ENCODE peak calls at places on chromosomes 7 and 10, in four cellular contexts. One of them, this sample, is unnamed. For H3K4me1, the result is how much of the 10 kb centered on the place peaks cover.

GRCh38 chr7:110759069-110759468 is 331.9 kb upstream of the LRRN3 start:
- ATAC-seq in A549: no peak
- ATAC-seq in K562: peak
- ATAC-seq in HepG2: no peak
- ATAC-seq in this sample: no peak

GRCh38 chr10:4046030-4046429 is 261.0 kb upstream of the KLF6 start:
- ATAC-seq in A549: no peak
- ATAC-seq in K562: no peak
- ATAC-seq in HepG2: no peak
- ATAC-seq in this sample: no peak

GRCh38 chr7:4712371-4713182 is 30.5 kb downstream of the FOXK1 start:
- ATAC-seq in A549: peak
- ATAC-seq in K562: peak
- ATAC-seq in HepG2: peak
- ATAC-seq in this sample: no peak

GRCh38 chr7:34758111-34758601 is 100.1 kb downstream of the NPSR1 start:
- ATAC-seq in A549: no peak
- ATAC-seq in K562: no peak
- ATAC-seq in HepG2: peak
- ATAC-seq in this sample: no peak

GRCh38 chr10:114031113-114031512 is 12.6 kb upstream of the ADRB1 start:
- ATAC-seq in A549: no peak
- ATAC-seq in K562: no peak
- ATAC-seq in HepG2: no peak
- ATAC-seq in this sample: no peak

GRCh38 chr7:116863168-116863670 is 832 bp downstream of the CAPZA2 start:
- ATAC-seq in A549: peak
- ATAC-seq in K562: peak
- ATAC-seq in HepG2: peak
- ATAC-seq in this sample: no peak

GRCh38 chr7:33614357-33615132 is 290.8 kb upstream of the BMPER start:
- ATAC-seq in A549: no peak
- ATAC-seq in K562: no peak
- ATAC-seq in HepG2: no peak
- ATAC-seq in this sample: no peak

GRCh38 chr10:4775808-4776207 is 50.2 kb upstream of the AKR1E2 start:
- ATAC-seq in A549: peak
- ATAC-seq in K562: no peak
- ATAC-seq in HepG2: no peak
- ATAC-seq in this sample: no peak

GRCh38 chr10:93515071-93515962 is 18.9 kb downstream of the CEP55 start:
- ATAC-seq in A549: no peak
- ATAC-seq in K562: no peak
- ATAC-seq in HepG2: no peak
- ATAC-seq in this sample: peak

GRCh38 chr7:73683056-73683915 is at the start of the genes BUD23 and DNAJC30:
- ATAC-seq in A549: peak
- ATAC-seq in K562: peak
- ATAC-seq in HepG2: peak
- ATAC-seq in this sample: peak

GRCh38 chr7:47281966-47282643 is 299.8 kb downstream of the TNS3 start:
- ATAC-seq in A549: no peak
- ATAC-seq in K562: no peak
- ATAC-seq in HepG2: no peak
- ATAC-seq in this sample: no peak

DNA sequence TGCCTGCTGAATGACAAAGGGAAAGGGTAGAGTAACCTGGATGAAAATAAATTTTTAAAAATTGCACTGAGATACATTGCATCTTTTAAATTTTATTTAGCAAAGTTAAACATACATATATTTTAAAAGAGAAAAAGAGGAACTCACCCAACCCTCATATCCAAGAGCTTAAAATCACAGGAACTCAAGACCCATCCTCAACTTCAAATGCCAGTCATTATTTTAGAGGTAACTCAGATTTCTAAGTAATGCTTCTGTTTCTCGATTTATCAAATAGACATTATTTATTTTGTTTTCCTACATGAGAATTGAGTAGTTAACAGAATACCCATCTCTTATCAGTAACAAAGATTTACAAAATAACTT is 32.4 kb upstream of the KMT2E start:
- ATAC-seq in A549: no peak
- ATAC-seq in K562: no peak
- ATAC-seq in HepG2: no peak
- ATAC-seq in this sample: no peak
- H3K4me1 ChIP-seq in A549: under half
- H3K4me1 ChIP-seq in K562: under half
- H3K4me1 ChIP-seq in HepG2: under half
- H3K4me1 ChIP-seq in this sample: half or more

DNA sequence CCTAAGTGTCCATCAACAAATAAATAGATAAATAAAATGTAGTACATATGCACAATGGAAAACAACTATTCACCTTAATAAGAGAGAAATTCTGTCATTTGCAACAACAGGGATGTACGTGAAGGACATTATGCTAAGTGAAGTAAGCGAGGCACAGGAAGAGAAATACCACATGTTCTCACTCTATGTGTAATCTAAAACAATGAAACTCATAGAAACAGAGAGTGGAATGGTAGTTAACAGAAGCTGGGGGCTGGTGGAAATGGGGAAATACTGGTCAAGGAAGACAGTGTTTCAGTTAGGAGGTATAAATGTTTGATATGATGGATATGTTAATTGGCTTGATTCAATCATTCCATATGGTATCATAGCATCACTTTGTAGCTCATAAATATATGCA is 43.1 kb downstream of the ARL4A start:
- ATAC-seq in A549: no peak
- ATAC-seq in K562: no peak
- ATAC-seq in HepG2: no peak
- ATAC-seq in this sample: no peak
- TF ChIP-seq EP300 in A549: no peak
- TF ChIP-seq EP300 in K562: no peak
- TF ChIP-seq EP300 in HepG2: no peak
- TF ChIP-seq EP300 in this sample: no peak

DNA sequence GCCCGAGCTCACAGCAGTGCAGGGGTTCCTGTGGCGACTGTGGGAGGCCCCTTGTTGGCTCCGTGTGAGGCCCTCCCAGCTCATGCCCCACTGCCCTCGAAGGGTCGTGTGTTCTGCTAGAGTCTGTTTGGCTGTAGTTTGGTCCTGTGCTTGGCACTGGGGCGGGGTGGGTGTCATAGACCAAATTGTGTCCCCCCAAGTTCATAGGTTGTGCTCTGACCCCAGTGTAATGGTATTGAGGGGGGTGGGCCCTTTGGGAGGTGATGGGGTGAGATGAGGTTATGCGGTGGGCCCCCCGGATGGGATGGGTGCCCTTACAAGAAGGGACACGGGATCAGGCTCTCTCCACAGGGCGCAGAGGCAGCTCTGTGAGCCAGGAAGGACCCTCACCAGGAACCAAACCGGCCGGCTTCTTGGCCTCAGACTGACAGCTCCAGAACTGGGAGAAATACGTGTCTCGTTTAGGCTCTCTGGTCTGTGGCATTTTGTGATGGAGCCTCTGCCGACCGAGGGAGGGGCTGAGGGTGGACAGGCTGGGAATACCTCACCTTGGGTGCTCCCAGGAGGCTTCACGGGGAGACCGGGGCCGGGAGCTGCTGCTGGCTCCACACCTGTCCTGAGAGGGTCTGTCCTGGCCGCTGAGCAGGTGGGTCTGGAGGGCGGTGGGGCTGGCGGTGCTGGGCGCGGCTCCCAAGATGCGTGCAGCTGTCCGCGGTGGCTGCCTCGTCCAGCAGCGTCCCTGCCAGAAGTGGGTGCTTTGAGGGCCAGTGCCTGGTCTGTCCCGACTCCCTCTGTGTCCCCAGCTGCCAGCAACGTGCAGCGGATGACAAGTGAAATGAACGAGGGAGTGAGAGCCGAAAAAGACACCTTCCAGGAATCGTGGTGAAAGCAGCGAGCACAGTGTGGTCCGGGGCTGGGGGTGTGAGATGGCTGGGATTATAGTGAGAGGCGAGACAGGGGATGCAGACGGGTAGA is 89.5 kb downstream of the INPP5A start:
- ATAC-seq in A549: no peak
- ATAC-seq in K562: peak
- ATAC-seq in HepG2: no peak
- ATAC-seq in this sample: no peak
- H3K4me1 ChIP-seq in A549: under half
- H3K4me1 ChIP-seq in K562: under half
- H3K4me1 ChIP-seq in HepG2: under half
- H3K4me1 ChIP-seq in this sample: half or more

DNA sequence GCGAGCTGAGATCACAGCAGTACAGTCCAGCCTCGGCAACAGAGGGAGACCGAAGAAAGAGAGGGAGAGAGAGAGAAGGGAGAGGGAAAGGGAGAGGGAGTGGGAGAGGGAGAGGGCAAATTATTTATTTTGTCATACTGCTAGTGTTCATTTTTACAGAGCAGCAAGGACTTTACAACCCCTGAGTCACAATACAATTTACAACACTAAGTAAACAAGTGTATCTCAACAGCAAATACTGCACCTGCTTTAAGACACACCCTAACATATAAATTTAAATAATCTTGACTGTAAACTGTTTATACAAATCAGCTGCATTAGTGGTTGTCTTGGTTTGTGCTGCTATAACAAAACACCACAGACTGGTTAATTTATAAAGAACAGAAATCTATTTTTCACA is 27.2 kb downstream of the HTR5A start:
- ATAC-seq in A549: no peak
- ATAC-seq in K562: no peak
- ATAC-seq in HepG2: no peak
- ATAC-seq in this sample: no peak
- TF ChIP-seq EP300 in A549: no peak
- TF ChIP-seq EP300 in K562: no peak
- TF ChIP-seq EP300 in HepG2: no peak
- TF ChIP-seq EP300 in this sample: no peak

GRCh38 chr7:127651556-127652332 is at the start of gene SND1:
- ATAC-seq in A549: peak
- ATAC-seq in K562: peak
- ATAC-seq in HepG2: peak
- ATAC-seq in this sample: peak
- H3K4me1 ChIP-seq in A549: under half
- H3K4me1 ChIP-seq in K562: under half
- H3K4me1 ChIP-seq in HepG2: half or more
- H3K4me1 ChIP-seq in this sample: under half

GRCh38 chr7:79862447-79862846 is 272.2 kb upstream of the GNAI1 start:
- ATAC-seq in A549: no peak
- ATAC-seq in K562: no peak
- ATAC-seq in HepG2: no peak
- ATAC-seq in this sample: no peak
- TF ChIP-seq EP300 in A549: no peak
- TF ChIP-seq EP300 in K562: no peak
- TF ChIP-seq EP300 in HepG2: no peak
- TF ChIP-seq EP300 in this sample: no peak

DNA sequence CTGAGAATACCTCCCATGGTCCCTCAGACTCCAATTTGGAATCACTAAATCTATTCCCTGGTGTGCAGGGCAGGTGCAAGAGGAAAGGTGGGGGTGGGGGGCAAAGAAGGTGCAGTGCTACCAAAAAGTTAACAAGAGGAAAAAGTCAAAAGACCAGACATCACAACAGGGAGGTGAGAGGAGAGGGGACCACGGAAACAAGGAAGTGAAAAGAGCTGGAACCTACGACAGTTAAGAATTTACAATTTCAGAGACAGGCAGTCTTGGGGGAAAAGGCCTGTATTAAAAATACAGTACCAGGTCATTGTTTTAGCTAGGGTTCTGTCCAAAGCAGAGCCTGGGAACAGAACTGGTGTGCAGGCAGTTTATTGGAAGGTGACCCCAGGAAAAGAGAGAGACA is 14.6 kb downstream of the ITGB1 start:
- ATAC-seq in A549: no peak
- ATAC-seq in K562: no peak
- ATAC-seq in HepG2: no peak
- ATAC-seq in this sample: no peak
- H3K4me1 ChIP-seq in A549: half or more
- H3K4me1 ChIP-seq in K562: under half
- H3K4me1 ChIP-seq in HepG2: half or more
- H3K4me1 ChIP-seq in this sample: under half

GRCh38 chr7:100478966-100479660 is at the start of gene TSC22D4:
- ATAC-seq in A549: peak
- ATAC-seq in K562: peak
- ATAC-seq in HepG2: peak
- ATAC-seq in this sample: peak
- TF ChIP-seq EP300 in A549: no peak
- TF ChIP-seq EP300 in K562: peak
- TF ChIP-seq EP300 in HepG2: no peak
- TF ChIP-seq EP300 in this sample: no peak

GRCh38 chr7:37359662-37360444 is 88.8 kb downstream of the ELMO1 start:
- ATAC-seq in A549: no peak
- ATAC-seq in K562: no peak
- ATAC-seq in HepG2: no peak
- ATAC-seq in this sample: no peak
- H3K4me1 ChIP-seq in A549: under half
- H3K4me1 ChIP-seq in K562: under half
- H3K4me1 ChIP-seq in HepG2: under half
- H3K4me1 ChIP-seq in this sample: under half

DNA sequence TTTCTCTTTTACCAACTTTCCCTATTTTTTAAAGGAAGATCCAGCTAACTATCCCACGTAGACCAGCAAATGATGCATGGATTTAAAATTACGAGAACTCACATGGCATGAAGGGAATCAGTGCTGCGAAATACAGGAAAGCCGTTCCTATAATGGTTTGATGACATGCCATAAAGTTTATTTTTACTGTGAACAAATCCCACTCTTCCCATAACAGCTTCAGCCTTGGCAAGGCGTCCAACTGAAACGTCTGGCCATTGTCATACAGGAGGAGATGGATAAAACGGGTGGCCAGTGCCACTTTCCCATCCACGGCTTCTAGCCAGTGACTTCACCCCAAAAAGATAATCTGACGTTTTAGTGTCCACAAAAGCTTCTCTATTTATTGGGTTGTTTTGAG is 106.2 kb upstream of the DDC start:
- ATAC-seq in A549: no peak
- ATAC-seq in K562: no peak
- ATAC-seq in HepG2: no peak
- ATAC-seq in this sample: no peak
- TF ChIP-seq EP300 in A549: no peak
- TF ChIP-seq EP300 in K562: no peak
- TF ChIP-seq EP300 in HepG2: no peak
- TF ChIP-seq EP300 in this sample: no peak

This sample was measured in gastroesophageal sphincter.